ENCODE peak calls at places on chromosomes 13 and 19, in nine cellular contexts. One of them, this sample, is unnamed.

GRCh38 chr19:1952635-1953034 is 11.7 kb downstream of the CSNK1G2 start:
- DNase-seq in Peyer's patch: no peak
- DNase-seq in thoracic aorta: no peak
- DNase-seq in foreskin keratinocyte: no peak
- DNase-seq in retinal pigment epithelial cell: no peak
- DNase-seq in BE2C: no peak
- DNase-seq in tibial artery: no peak
- DNase-seq in fibroblast of the aortic adventitia: peak
- DNase-seq in progenitor cell of endocrine pancreas: no peak
- DNase-seq in this sample: no peak

GRCh38 chr13:104779311-104779710 is 1713.1 kb upstream of the SLC10A2 start:
- DNase-seq in Peyer's patch: no peak
- DNase-seq in thoracic aorta: no peak
- DNase-seq in foreskin keratinocyte: no peak
- DNase-seq in retinal pigment epithelial cell: no peak
- DNase-seq in BE2C: no peak
- DNase-seq in tibial artery: no peak
- DNase-seq in fibroblast of the aortic adventitia: no peak
- DNase-seq in progenitor cell of endocrine pancreas: no peak
- DNase-seq in this sample: no peak

GRCh38 chr13:111474136-111475002 is 153.9 kb downstream of the TEX29 start:
- DNase-seq in Peyer's patch: no peak
- DNase-seq in thoracic aorta: no peak
- DNase-seq in foreskin keratinocyte: no peak
- DNase-seq in retinal pigment epithelial cell: no peak
- DNase-seq in BE2C: no peak
- DNase-seq in tibial artery: no peak
- DNase-seq in fibroblast of the aortic adventitia: peak
- DNase-seq in progenitor cell of endocrine pancreas: no peak
- DNase-seq in this sample: no peak

GRCh38 chr13:113540523-113540922 is 44.0 kb upstream of the TFDP1 start:
- DNase-seq in Peyer's patch: no peak
- DNase-seq in thoracic aorta: no peak
- DNase-seq in foreskin keratinocyte: no peak
- DNase-seq in retinal pigment epithelial cell: no peak
- DNase-seq in BE2C: no peak
- DNase-seq in tibial artery: no peak
- DNase-seq in fibroblast of the aortic adventitia: no peak
- DNase-seq in progenitor cell of endocrine pancreas: no peak
- DNase-seq in this sample: no peak

GRCh38 chr13:22801402-22802003 is 379.3 kb upstream of the SGCG start:
- DNase-seq in Peyer's patch: no peak
- DNase-seq in thoracic aorta: no peak
- DNase-seq in foreskin keratinocyte: no peak
- DNase-seq in retinal pigment epithelial cell: no peak
- DNase-seq in BE2C: no peak
- DNase-seq in tibial artery: no peak
- DNase-seq in fibroblast of the aortic adventitia: peak
- DNase-seq in progenitor cell of endocrine pancreas: no peak
- DNase-seq in this sample: peak

GRCh38 chr19:920051-920857 is 3.1 kb downstream of the KISS1R start:
- DNase-seq in Peyer's patch: peak
- DNase-seq in thoracic aorta: no peak
- DNase-seq in foreskin keratinocyte: no peak
- DNase-seq in retinal pigment epithelial cell: no peak
- DNase-seq in BE2C: peak
- DNase-seq in tibial artery: no peak
- DNase-seq in fibroblast of the aortic adventitia: peak
- DNase-seq in progenitor cell of endocrine pancreas: no peak
- DNase-seq in this sample: no peak

GRCh38 chr13:43390101-43390500 is 366.7 kb downstream of the DNAJC15 start:
- DNase-seq in Peyer's patch: no peak
- DNase-seq in thoracic aorta: no peak
- DNase-seq in foreskin keratinocyte: no peak
- DNase-seq in retinal pigment epithelial cell: no peak
- DNase-seq in BE2C: no peak
- DNase-seq in tibial artery: no peak
- DNase-seq in fibroblast of the aortic adventitia: peak
- DNase-seq in progenitor cell of endocrine pancreas: no peak
- DNase-seq in this sample: no peak

GRCh38 chr19:13072206-13072898 is 30.3 kb downstream of the LYL1 start:
- DNase-seq in Peyer's patch: no peak
- DNase-seq in thoracic aorta: no peak
- DNase-seq in foreskin keratinocyte: no peak
- DNase-seq in retinal pigment epithelial cell: no peak
- DNase-seq in BE2C: no peak
- DNase-seq in tibial artery: no peak
- DNase-seq in fibroblast of the aortic adventitia: no peak
- DNase-seq in progenitor cell of endocrine pancreas: no peak
- DNase-seq in this sample: no peak

GRCh38 chr13:37127706-37128241 is 22.3 kb upstream of the CSNK1A1L start:
- DNase-seq in Peyer's patch: no peak
- DNase-seq in thoracic aorta: no peak
- DNase-seq in foreskin keratinocyte: no peak
- DNase-seq in retinal pigment epithelial cell: no peak
- DNase-seq in BE2C: no peak
- DNase-seq in tibial artery: no peak
- DNase-seq in fibroblast of the aortic adventitia: peak
- DNase-seq in progenitor cell of endocrine pancreas: no peak
- DNase-seq in this sample: no peak

GRCh38 chr13:105914637-105915036 is 620.8 kb downstream of the EFNB2 start:
- DNase-seq in Peyer's patch: no peak
- DNase-seq in thoracic aorta: no peak
- DNase-seq in foreskin keratinocyte: peak
- DNase-seq in retinal pigment epithelial cell: no peak
- DNase-seq in BE2C: no peak
- DNase-seq in tibial artery: no peak
- DNase-seq in fibroblast of the aortic adventitia: peak
- DNase-seq in progenitor cell of endocrine pancreas: no peak
- DNase-seq in this sample: no peak

GRCh38 chr19:29415507-29415906 is 110.3 kb upstream of the VSTM2B start:
- DNase-seq in Peyer's patch: no peak
- DNase-seq in thoracic aorta: no peak
- DNase-seq in foreskin keratinocyte: no peak
- DNase-seq in retinal pigment epithelial cell: no peak
- DNase-seq in BE2C: no peak
- DNase-seq in tibial artery: no peak
- DNase-seq in fibroblast of the aortic adventitia: no peak
- DNase-seq in progenitor cell of endocrine pancreas: no peak
- DNase-seq in this sample: no peak

GRCh38 chr19:13888281-13888680 is 11.3 kb downstream of the NANOS3 start:
- DNase-seq in Peyer's patch: no peak
- DNase-seq in thoracic aorta: no peak
- DNase-seq in foreskin keratinocyte: no peak
- DNase-seq in retinal pigment epithelial cell: no peak
- DNase-seq in BE2C: no peak
- DNase-seq in tibial artery: no peak
- DNase-seq in fibroblast of the aortic adventitia: no peak
- DNase-seq in progenitor cell of endocrine pancreas: no peak
- DNase-seq in this sample: no peak

GRCh38 chr19:30150626-30151025 is 208.6 kb downstream of the URI1 start:
- DNase-seq in Peyer's patch: no peak
- DNase-seq in thoracic aorta: no peak
- DNase-seq in foreskin keratinocyte: no peak
- DNase-seq in retinal pigment epithelial cell: no peak
- DNase-seq in BE2C: no peak
- DNase-seq in tibial artery: no peak
- DNase-seq in fibroblast of the aortic adventitia: no peak
- DNase-seq in progenitor cell of endocrine pancreas: no peak
- DNase-seq in this sample: no peak

GRCh38 chr13:31742102-31742695 is 2.9 kb downstream of the RXFP2 start:
- DNase-seq in Peyer's patch: peak
- DNase-seq in thoracic aorta: no peak
- DNase-seq in foreskin keratinocyte: no peak
- DNase-seq in retinal pigment epithelial cell: peak
- DNase-seq in BE2C: peak
- DNase-seq in tibial artery: peak
- DNase-seq in fibroblast of the aortic adventitia: peak
- DNase-seq in progenitor cell of endocrine pancreas: peak
- DNase-seq in this sample: peak

GRCh38 chr13:35714588-35714987 is 238.1 kb upstream of the MAB21L1 start:
- DNase-seq in Peyer's patch: no peak
- DNase-seq in thoracic aorta: no peak
- DNase-seq in foreskin keratinocyte: no peak
- DNase-seq in retinal pigment epithelial cell: no peak
- DNase-seq in BE2C: peak
- DNase-seq in tibial artery: no peak
- DNase-seq in fibroblast of the aortic adventitia: no peak
- DNase-seq in progenitor cell of endocrine pancreas: no peak
- DNase-seq in this sample: no peak

GRCh38 chr13:33174491-33174890 is 111.1 kb downstream of the STARD13 start:
- DNase-seq in Peyer's patch: no peak
- DNase-seq in thoracic aorta: no peak
- DNase-seq in foreskin keratinocyte: no peak
- DNase-seq in retinal pigment epithelial cell: no peak
- DNase-seq in BE2C: no peak
- DNase-seq in tibial artery: no peak
- DNase-seq in fibroblast of the aortic adventitia: no peak
- DNase-seq in progenitor cell of endocrine pancreas: no peak
- DNase-seq in this sample: no peak

GRCh38 chr13:99468971-99469545 is 32.2 kb upstream of the TM9SF2 start:
- DNase-seq in Peyer's patch: no peak
- DNase-seq in thoracic aorta: no peak
- DNase-seq in foreskin keratinocyte: no peak
- DNase-seq in retinal pigment epithelial cell: no peak
- DNase-seq in BE2C: no peak
- DNase-seq in tibial artery: no peak
- DNase-seq in fibroblast of the aortic adventitia: no peak
- DNase-seq in progenitor cell of endocrine pancreas: no peak
- DNase-seq in this sample: no peak

GRCh38 chr13:76886005-76886291 is 257 bp downstream of the KCTD12 start:
- DNase-seq in Peyer's patch: no peak
- DNase-seq in thoracic aorta: no peak
- DNase-seq in foreskin keratinocyte: no peak
- DNase-seq in retinal pigment epithelial cell: no peak
- DNase-seq in BE2C: no peak
- DNase-seq in tibial artery: no peak
- DNase-seq in fibroblast of the aortic adventitia: no peak
- DNase-seq in progenitor cell of endocrine pancreas: no peak
- DNase-seq in this sample: no peak

DNA sequence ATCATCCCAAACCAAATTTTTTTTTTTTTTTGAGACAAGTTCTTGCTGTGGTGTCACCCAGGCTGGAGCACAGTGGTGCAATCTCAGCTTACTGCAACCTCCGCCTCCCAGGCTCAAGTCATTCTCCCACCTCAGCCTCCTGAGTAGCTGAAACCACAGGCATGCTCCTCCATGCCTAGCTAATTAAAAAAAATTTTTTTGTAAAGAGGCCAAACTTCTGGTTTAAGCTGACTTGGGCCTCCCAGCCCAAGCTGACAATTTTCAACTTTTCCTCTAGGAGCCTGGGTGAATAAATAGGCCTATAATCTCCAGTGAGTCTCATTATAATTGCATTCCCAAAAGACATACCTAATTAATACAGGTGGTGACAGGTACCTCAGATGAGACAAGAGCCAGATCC is 22.1 kb upstream of the OLFM2 start:
- DNase-seq in Peyer's patch: no peak
- DNase-seq in thoracic aorta: no peak
- DNase-seq in foreskin keratinocyte: peak
- DNase-seq in retinal pigment epithelial cell: no peak
- DNase-seq in BE2C: no peak
- DNase-seq in tibial artery: no peak
- DNase-seq in fibroblast of the aortic adventitia: peak
- DNase-seq in progenitor cell of endocrine pancreas: no peak
- DNase-seq in this sample: no peak
- TF ChIP-seq CTCF in Peyer's patch: no peak
- TF ChIP-seq CTCF in thoracic aorta: no peak
- TF ChIP-seq CTCF in foreskin keratinocyte: no peak
- TF ChIP-seq CTCF in retinal pigment epithelial cell: no peak
- TF ChIP-seq CTCF in BE2C: no peak
- TF ChIP-seq CTCF in tibial artery: no peak
- TF ChIP-seq CTCF in fibroblast of the aortic adventitia: peak
- TF ChIP-seq CTCF in progenitor cell of endocrine pancreas: no peak
- TF ChIP-seq CTCF in this sample: no peak

GRCh38 chr13:21670006-21670882 is 629 bp upstream of the FGF9 start:
- DNase-seq in Peyer's patch: peak
- DNase-seq in thoracic aorta: no peak
- DNase-seq in foreskin keratinocyte: peak
- DNase-seq in retinal pigment epithelial cell: no peak
- DNase-seq in BE2C: peak
- DNase-seq in tibial artery: peak
- DNase-seq in fibroblast of the aortic adventitia: peak
- DNase-seq in progenitor cell of endocrine pancreas: peak
- DNase-seq in this sample: peak
- TF ChIP-seq CTCF in Peyer's patch: no peak
- TF ChIP-seq CTCF in thoracic aorta: no peak
- TF ChIP-seq CTCF in foreskin keratinocyte: peak
- TF ChIP-seq CTCF in retinal pigment epithelial cell: peak
- TF ChIP-seq CTCF in BE2C: no peak
- TF ChIP-seq CTCF in tibial artery: no peak
- TF ChIP-seq CTCF in fibroblast of the aortic adventitia: peak
- TF ChIP-seq CTCF in progenitor cell of endocrine pancreas: peak
- TF ChIP-seq CTCF in this sample: peak

DNA sequence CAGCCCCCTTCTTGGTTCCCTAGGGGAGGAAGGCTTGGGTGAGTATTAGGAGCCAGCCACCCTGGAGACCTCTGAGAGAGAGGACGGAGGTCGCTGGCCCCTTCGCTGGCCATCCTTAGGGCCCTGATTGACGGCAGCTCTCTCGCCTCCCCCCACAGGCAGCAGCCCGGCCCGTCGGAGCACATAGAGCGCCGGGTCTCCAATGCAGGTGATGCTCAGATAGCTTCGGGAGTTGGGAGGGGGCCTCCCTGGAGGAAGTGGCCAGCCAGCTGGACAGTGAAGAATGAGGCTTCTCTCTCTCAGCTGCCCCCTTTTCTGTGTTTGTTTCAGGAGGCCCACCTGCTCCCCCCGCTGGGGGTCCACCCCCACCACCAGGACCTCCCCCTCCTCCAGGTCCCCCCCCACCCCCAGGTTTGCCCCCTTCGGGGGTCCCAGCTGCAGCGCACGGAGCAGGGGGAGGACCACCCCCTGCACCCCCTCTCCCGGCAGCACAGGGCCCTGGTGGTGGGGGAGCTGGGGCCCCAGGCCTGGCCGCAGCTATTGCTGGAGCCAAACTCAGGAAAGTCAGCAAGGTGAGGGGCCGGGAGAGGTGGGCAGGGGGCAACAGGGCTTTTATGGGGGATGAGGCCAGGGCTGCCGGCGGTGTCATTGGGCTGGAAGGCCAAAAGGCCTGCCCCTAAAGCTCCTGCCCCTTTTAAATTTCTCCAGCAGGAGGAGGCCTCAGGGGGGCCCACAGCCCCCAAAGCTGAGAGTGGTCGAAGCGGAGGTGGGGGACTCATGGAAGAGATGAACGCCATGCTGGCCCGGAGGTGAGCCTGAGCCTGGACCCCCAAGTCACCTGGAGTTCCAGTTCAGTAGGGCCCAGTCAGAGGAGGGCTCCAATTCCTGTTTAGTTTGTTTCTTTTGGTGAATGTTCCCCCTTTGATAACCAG is 15.0 kb downstream of the VASP start:
- DNase-seq in Peyer's patch: no peak
- DNase-seq in thoracic aorta: no peak
- DNase-seq in foreskin keratinocyte: no peak
- DNase-seq in retinal pigment epithelial cell: no peak
- DNase-seq in BE2C: no peak
- DNase-seq in tibial artery: no peak
- DNase-seq in fibroblast of the aortic adventitia: no peak
- DNase-seq in progenitor cell of endocrine pancreas: no peak
- DNase-seq in this sample: no peak
- TF ChIP-seq CTCF in Peyer's patch: no peak
- TF ChIP-seq CTCF in thoracic aorta: no peak
- TF ChIP-seq CTCF in foreskin keratinocyte: no peak
- TF ChIP-seq CTCF in retinal pigment epithelial cell: no peak
- TF ChIP-seq CTCF in BE2C: no peak
- TF ChIP-seq CTCF in tibial artery: no peak
- TF ChIP-seq CTCF in fibroblast of the aortic adventitia: no peak
- TF ChIP-seq CTCF in progenitor cell of endocrine pancreas: no peak
- TF ChIP-seq CTCF in this sample: no peak

GRCh38 chr19:47414469-47414868 is 4.9 kb downstream of the MEIS3 start:
- DNase-seq in Peyer's patch: no peak
- DNase-seq in thoracic aorta: no peak
- DNase-seq in foreskin keratinocyte: no peak
- DNase-seq in retinal pigment epithelial cell: no peak
- DNase-seq in BE2C: peak
- DNase-seq in tibial artery: no peak
- DNase-seq in fibroblast of the aortic adventitia: no peak
- DNase-seq in progenitor cell of endocrine pancreas: no peak
- DNase-seq in this sample: no peak
- TF ChIP-seq CTCF in Peyer's patch: no peak
- TF ChIP-seq CTCF in thoracic aorta: no peak
- TF ChIP-seq CTCF in foreskin keratinocyte: peak
- TF ChIP-seq CTCF in retinal pigment epithelial cell: peak
- TF ChIP-seq CTCF in BE2C: peak
- TF ChIP-seq CTCF in tibial artery: no peak
- TF ChIP-seq CTCF in fibroblast of the aortic adventitia: peak
- TF ChIP-seq CTCF in progenitor cell of endocrine pancreas: no peak
- TF ChIP-seq CTCF in this sample: peak